ENCODE peak calls at places on chromosomes 12 and 14, in eight cellular contexts. F is mammary epithelial cell, B is endothelial cell of umbilical vein, O is GM23338, T is SK-N-SH, S is PC-3, Y is IMR-90, W is hepatocyte. K is an unnamed sample.

GRCh38 chr12:123971449-123971769 is 1.2 kb downstream of the CCDC92 start:
- DNase-seq in F (no peak), B (peak), O (no peak), T (no peak), S (no peak), Y (no peak), W (no peak), K (no peak)

GRCh38 chr14:68084256-68084655 is 264.7 kb downstream of the RAD51B start:
- DNase-seq in F (no peak), B (peak), O (no peak), T (no peak), S (peak), Y (peak), W (no peak), K (peak)

GRCh38 chr12:62466018-62466595 is 519 bp upstream of the MON2 start:
- DNase-seq in F (peak), B (no peak), O (peak), T (peak), S (peak), Y (peak), W (peak), K (peak)

GRCh38 chr12:106898001-106898966 is 57.4 kb upstream of the TMEM263 start:
- DNase-seq in F (no peak), B (no peak), O (no peak), T (no peak), S (no peak), Y (no peak), W (peak), K (no peak)

GRCh38 chr12:57898308-57898970 is 42.9 kb upstream of the ATP23 start:
- DNase-seq in F (peak), B (peak), O (no peak), T (no peak), S (no peak), Y (peak), W (no peak), K (no peak)

GRCh38 chr14:91847693-91848092 is 19.6 kb downstream of the TC2N start:
- DNase-seq in F (no peak), B (no peak), O (no peak), T (no peak), S (no peak), Y (no peak), W (no peak), K (no peak)

GRCh38 chr14:88379706-88380343 is 5.6 kb upstream of the SPATA7 start:
- DNase-seq in F (no peak), B (no peak), O (peak), T (no peak), S (no peak), Y (no peak), W (no peak), K (no peak)

GRCh38 chr14:76947078-76947837 is 81.2 kb downstream of the IRF2BPL start:
- DNase-seq in F (peak), B (peak), O (peak), T (peak), S (peak), Y (peak), W (peak), K (peak)

GRCh38 chr14:103057028-103057371 is 349 bp downstream of the CDC42BPB start:
- DNase-seq in F (no peak), B (peak), O (no peak), T (peak), S (no peak), Y (no peak), W (no peak), K (peak)

GRCh38 chr12:128387811-128388422 is 120.9 kb downstream of the TMEM132C start:
- DNase-seq in F (no peak), B (no peak), O (peak), T (peak), S (peak), Y (no peak), W (peak), K (no peak)

GRCh38 chr12:94500831-94501567 is 41.3 kb upstream of the CEP83 start:
- DNase-seq in F (peak), B (no peak), O (no peak), T (no peak), S (no peak), Y (no peak), W (no peak), K (no peak)

GRCh38 chr12:48157016-48157888 is at the start of gene ASB8:
- DNase-seq in F (peak), B (peak), O (peak), T (peak), S (peak), Y (peak), W (peak), K (peak)

GRCh38 chr12:116222358-116222757 is 55.1 kb downstream of the MED13L start:
- DNase-seq in F (peak), B (peak), O (no peak), T (no peak), S (peak), Y (peak), W (peak), K (peak)

GRCh38 chr12:132561784-132562156 is 48.6 kb downstream of the LRCOL1 start:
- DNase-seq in F (peak), B (no peak), O (peak), T (peak), S (peak), Y (no peak), W (peak), K (no peak)

GRCh38 chr14:101499513-101499912 is 61.8 kb upstream of the DIO3 start:
- DNase-seq in F (no peak), B (no peak), O (no peak), T (no peak), S (no peak), Y (no peak), W (no peak), K (no peak)

GRCh38 chr14:72559227-72559626 is 334.7 kb downstream of the DPF3 start:
- DNase-seq in F (peak), B (peak), O (no peak), T (no peak), S (peak), Y (no peak), W (no peak), K (peak)

GRCh38 chr12:49515266-49515665 is 23.6 kb upstream of the KCNH3 start:
- DNase-seq in F (peak), B (peak), O (no peak), T (no peak), S (peak), Y (peak), W (no peak), K (peak)

GRCh38 chr14:74491952-74492351 is 1.2 kb downstream of the NPC2 start:
- DNase-seq in F (peak), B (peak), O (peak), T (no peak), S (peak), Y (peak), W (peak), K (peak)

GRCh38 chr12:127393896-127394295 is 873.1 kb upstream of the TMEM132C start:
- DNase-seq in F (peak), B (no peak), O (no peak), T (no peak), S (peak), Y (peak), W (no peak), K (peak)

GRCh38 chr12:89353188-89353822 is 1.0 kb upstream of the DUSP6 start:
- DNase-seq in F (no peak), B (peak), O (peak), T (peak), S (peak), Y (peak), W (peak), K (peak)

GRCh38 chr14:67428501-67429031 is 16.6 kb upstream of the PLEK2 start:
- DNase-seq in F (peak), B (no peak), O (no peak), T (no peak), S (peak), Y (peak), W (peak), K (peak)

GRCh38 chr12:50882563-50882962 is 39.8 kb downstream of the TMPRSS12 start:
- DNase-seq in F (no peak), B (no peak), O (no peak), T (no peak), S (no peak), Y (no peak), W (no peak), K (no peak)

GRCh38 chr12:91379051-91379775 is 196.6 kb upstream of the DCN start:
- DNase-seq in F (no peak), B (no peak), O (no peak), T (no peak), S (no peak), Y (no peak), W (no peak), K (no peak)

GRCh38 chr14:37819155-37820015 is 224.0 kb downstream of the TTC6 start:
- DNase-seq in F (peak), B (no peak), O (peak), T (no peak), S (peak), Y (peak), W (no peak), K (peak)

GRCh38 chr12:96981053-96981452 is 74.0 kb downstream of the NEDD1 start:
- DNase-seq in F (peak), B (peak), O (no peak), T (no peak), S (peak), Y (peak), W (peak), K (peak)

GRCh38 chr12:31832740-31833540 is 104.1 kb upstream of the AMN1 start:
- DNase-seq in F (no peak), B (no peak), O (no peak), T (no peak), S (no peak), Y (no peak), W (no peak), K (no peak)

GRCh38 chr12:4943067-4943937 is 33.6 kb downstream of the KCNA1 start:
- DNase-seq in F (no peak), B (no peak), O (no peak), T (no peak), S (no peak), Y (no peak), W (no peak), K (no peak)
- H2AFZ ChIP-seq in F (no peak), B (no peak), O (no peak), T (no peak), S (no peak), Y (no peak), W (no peak), K (no peak)

GRCh38 chr12:109771746-109772621 is 58.4 kb downstream of the FAM222A start:
- DNase-seq in F (no peak), B (no peak), O (no peak), T (peak), S (no peak), Y (no peak), W (peak), K (no peak)
- TF ChIP-seq CTCF in F (no peak), B (no peak), O (peak), T (no peak), S (peak), Y (no peak), W (no peak), K (no peak)

GRCh38 chr12:54879579-54879978 is 25.3 kb downstream of the MUCL1 start:
- DNase-seq in F (no peak), B (no peak), O (no peak), T (no peak), S (peak), Y (no peak), W (no peak), K (peak)
- H2AFZ ChIP-seq in F (peak), B (no peak), O (no peak), T (no peak), S (no peak), Y (no peak), W (no peak), K (no peak)

DNA sequence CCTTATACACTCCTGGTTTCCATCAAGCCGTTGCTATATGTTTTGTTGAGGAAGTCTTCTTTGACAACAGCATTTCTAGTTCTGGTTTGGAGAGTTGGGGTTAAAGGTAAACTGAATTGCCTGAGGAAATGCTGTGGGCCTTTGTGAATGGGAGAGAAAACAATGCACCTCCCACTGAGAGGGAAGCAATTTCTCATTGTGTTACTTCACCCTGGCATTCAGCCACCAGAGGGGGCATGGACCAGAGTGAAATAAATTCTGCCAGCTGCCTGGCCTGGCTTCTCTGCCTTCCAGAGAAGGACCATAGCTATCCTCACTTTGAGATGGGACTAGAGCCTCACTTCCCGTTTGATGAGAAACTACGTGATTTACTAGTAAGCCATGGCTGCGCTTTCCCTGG is 475.3 kb downstream of the EGLN3 start:
- DNase-seq in F (peak), B (peak), O (peak), T (peak), S (peak), Y (no peak), W (peak), K (peak)
- TF ChIP-seq CTCF in F (peak), B (peak), O (peak), T (peak), S (peak), Y (no peak), W (peak), K (no peak)

DNA sequence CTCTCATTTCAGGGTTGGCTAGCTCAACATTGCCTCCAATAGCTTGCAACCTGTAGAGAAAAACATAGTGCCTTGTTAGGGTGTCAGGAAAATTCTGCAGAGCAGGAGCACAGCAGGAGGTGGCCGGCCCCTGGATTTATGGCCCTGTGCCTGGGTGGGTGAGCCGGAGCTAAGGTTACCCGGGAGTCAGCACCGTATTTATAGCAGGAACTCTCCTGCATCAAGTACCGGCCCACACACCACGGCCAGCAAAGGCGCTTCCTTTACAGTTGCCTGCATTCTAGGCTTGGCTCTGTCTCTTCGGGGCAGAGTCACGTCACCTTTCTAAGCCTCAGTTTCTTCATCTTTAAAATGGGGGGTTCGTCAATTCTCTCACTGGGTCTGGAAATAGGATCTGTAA is 52.8 kb upstream of the EML1 start:
- DNase-seq in F (no peak), B (no peak), O (no peak), T (no peak), S (no peak), Y (no peak), W (no peak), K (no peak)
- H2AFZ ChIP-seq in F (no peak), B (no peak), O (no peak), T (no peak), S (no peak), Y (no peak), W (no peak), K (no peak)

DNA sequence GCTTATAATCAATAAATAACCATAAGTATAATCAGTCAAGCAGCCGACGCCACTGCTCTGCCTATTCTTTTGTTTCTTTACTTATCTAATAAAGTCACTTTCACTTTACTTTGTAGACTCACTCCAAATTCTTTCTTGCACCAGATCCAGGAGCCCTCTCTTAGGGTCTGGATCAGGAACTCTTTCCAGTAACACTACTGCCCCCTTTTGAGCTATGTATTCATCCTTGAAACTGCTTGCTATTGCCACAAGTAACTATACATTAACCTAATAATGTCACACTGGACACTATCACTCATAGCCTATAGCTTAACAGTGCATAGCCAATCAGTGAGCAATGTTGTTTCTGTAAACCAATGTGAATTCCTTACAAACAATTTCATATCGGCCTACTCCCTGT is 2.8 kb upstream of the NID2 start:
- DNase-seq in F (no peak), B (peak), O (peak), T (no peak), S (peak), Y (peak), W (no peak), K (peak)
- TF ChIP-seq CTCF in F (no peak), B (peak), O (peak), T (peak), S (peak), Y (peak), W (peak), K (peak)

GRCh38 chr12:81143057-81143456 is 65.2 kb downstream of the ACSS3 start:
- DNase-seq in F (no peak), B (no peak), O (no peak), T (no peak), S (no peak), Y (no peak), W (peak), K (no peak)

GRCh38 chr12:81146228-81147225 is 68.6 kb downstream of the ACSS3 start:
- DNase-seq in F (no peak), B (no peak), O (no peak), T (no peak), S (no peak), Y (no peak), W (no peak), K (no peak)

GRCh38 chr12:81147286-81147919 is 69.5 kb downstream of the ACSS3 start:
- DNase-seq in F (no peak), B (no peak), O (no peak), T (no peak), S (no peak), Y (no peak), W (no peak), K (no peak)
- H2AFZ ChIP-seq in F (no peak), B (no peak), O (no peak), T (no peak), S (no peak), Y (no peak), W (no peak), K (no peak)

GRCh38 chr12:118840399-118840798 is 140.9 kb upstream of the SRRM4 start:
- DNase-seq in F (no peak), B (no peak), O (peak), T (peak), S (peak), Y (no peak), W (no peak), K (no peak)
- TF ChIP-seq CTCF in F (no peak), B (no peak), O (peak), T (no peak), S (peak), Y (no peak), W (no peak), K (no peak)

DNA sequence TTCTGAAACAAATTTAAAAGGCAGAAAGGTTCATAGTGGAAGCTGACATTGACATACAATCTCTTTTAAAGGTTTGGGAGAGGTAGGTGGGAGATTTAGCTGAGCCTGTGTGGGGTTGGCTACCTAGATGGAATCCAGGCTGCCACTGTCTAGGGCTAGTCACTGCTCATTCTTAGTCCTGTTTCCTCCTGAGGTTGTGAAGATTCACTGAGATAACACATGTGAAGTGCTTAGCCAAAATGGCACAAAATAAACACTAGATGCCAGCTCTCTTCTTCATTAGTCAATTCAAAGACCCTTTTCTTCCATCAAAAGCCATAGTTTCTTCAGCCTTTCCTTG is 3.3 kb downstream of the MYF6 start:
- DNase-seq in F (no peak), B (no peak), O (no peak), T (no peak), S (no peak), Y (no peak), W (no peak), K (no peak)
- H2AFZ ChIP-seq in F (no peak), B (no peak), O (no peak), T (peak), S (no peak), Y (no peak), W (no peak), K (no peak)